ENCODE peak calls at places on chromosomes 4 and X, in nine cellular contexts. U is IMR-90, I is sigmoid colon, W is heart left ventricle, F is Peyer's patch, V is prostate gland, Y is vagina, Z is suprapubic skin, J is uterus. L is an unnamed sample. For H3K36me3, the result is how much of the 10 kb centered on the place peaks cover.

GRCh38 chrX:153953342-153953830 is 8.9 kb upstream of the RENBP start:
- DNase-seq in I (peak), Z (no peak), J (peak), F (peak), W (peak), Y (no peak), V (peak), U (peak), L (peak)

GRCh38 chr4:82403725-82404124 is 26.5 kb downstream of the HNRNPDL start:
- DNase-seq in J (no peak), F (no peak), V (no peak), I (no peak), Y (no peak), U (no peak), Z (no peak), W (no peak), L (no peak)

GRCh38 chr4:40648742-40649281 is 19.1 kb upstream of the RBM47 start:
- DNase-seq in F (no peak), W (peak), J (no peak), U (no peak), Y (no peak), Z (no peak), I (peak), V (no peak), L (peak)

GRCh38 chr4:8906991-8907595 is 35.5 kb upstream of the HMX1 start:
- DNase-seq in Y (no peak), I (peak), Z (peak), V (no peak), U (no peak), W (peak), F (no peak), J (peak), L (no peak)

GRCh38 chrX:38804481-38805293 is 3.4 kb downstream of the MID1IP1 start:
- DNase-seq in U (no peak), Z (peak), J (peak), F (peak), Y (no peak), W (peak), I (peak), V (no peak), L (peak)

GRCh38 chr4:121070274-121070673 is 2.1 kb downstream of the NDNF start:
- DNase-seq in V (no peak), J (no peak), U (no peak), F (no peak), Z (no peak), Y (no peak), I (peak), W (no peak), L (no peak)

GRCh38 chr4:89196056-89196674 is 84.8 kb downstream of the TIGD2 start:
- DNase-seq in I (no peak), J (no peak), V (no peak), F (no peak), Z (no peak), W (no peak), Y (no peak), U (no peak), L (no peak)

GRCh38 chr4:138734746-138735145 is 280.8 kb upstream of the NOCT start:
- DNase-seq in I (no peak), Z (no peak), F (no peak), Y (no peak), W (no peak), V (no peak), J (no peak), U (peak), L (no peak)

GRCh38 chr4:156198511-156198910 is 244.8 kb upstream of the CTSO start:
- DNase-seq in I (no peak), F (no peak), U (no peak), Z (no peak), W (no peak), Y (no peak), V (no peak), J (no peak), L (no peak)

GRCh38 chr4:40908702-40909362 is 159.1 kb downstream of the NSUN7 start:
- DNase-seq in W (peak), Y (no peak), F (peak), J (peak), Z (peak), V (peak), U (peak), I (peak), L (peak)

GRCh38 chr4:47490550-47490949 is 5.5 kb downstream of the ATP10D start:
- DNase-seq in W (peak), J (no peak), F (no peak), I (no peak), V (no peak), U (no peak), Z (no peak), Y (no peak), L (no peak)

GRCh38 chrX:47467106-47467505 is 15.9 kb downstream of the ZNF41 start:
- DNase-seq in F (no peak), U (no peak), J (no peak), W (no peak), Z (no peak), I (no peak), Y (no peak), V (no peak), L (no peak)

GRCh38 chr4:22688236-22688635 is 4.5 kb upstream of the GBA3 start:
- DNase-seq in Z (no peak), U (no peak), J (no peak), I (no peak), W (no peak), V (no peak), Y (no peak), F (no peak), L (no peak)

GRCh38 chr4:120921456-120922389 is 803 bp downstream of the PRDM5 start:
- DNase-seq in J (peak), I (peak), Y (no peak), V (peak), W (peak), Z (peak), F (no peak), U (peak), L (peak)

GRCh38 chrX:154918060-154918483 is 31.9 kb downstream of the F8A1 start:
- DNase-seq in Y (no peak), V (peak), J (peak), I (peak), F (peak), W (peak), U (peak), Z (no peak), L (peak)

GRCh38 chrX:72609313-72609712 is 36.7 kb upstream of the HDAC8 start:
- DNase-seq in Y (no peak), W (no peak), V (no peak), U (peak), J (no peak), Z (no peak), I (no peak), F (no peak), L (no peak)

GRCh38 chrX:14497184-14497666 is 32.1 kb upstream of the GLRA2 start:
- DNase-seq in F (peak), J (no peak), W (no peak), U (peak), Y (no peak), V (no peak), Z (no peak), I (no peak), L (no peak)

GRCh38 chr4:11323771-11324170 is 104.9 kb downstream of the HS3ST1 start:
- DNase-seq in U (no peak), I (no peak), F (no peak), J (no peak), W (no peak), Z (no peak), Y (no peak), V (no peak), L (no peak)

GRCh38 chr4:11328401-11328800 is 100.3 kb downstream of the HS3ST1 start:
- DNase-seq in J (no peak), Z (no peak), U (no peak), Y (no peak), F (no peak), V (no peak), W (no peak), I (no peak), L (no peak)
- TF ChIP-seq POLR2A in J (no peak), Z (no peak), U (no peak), Y (no peak), F (no peak), V (no peak), W (no peak), I (no peak), L (no peak)

DNA sequence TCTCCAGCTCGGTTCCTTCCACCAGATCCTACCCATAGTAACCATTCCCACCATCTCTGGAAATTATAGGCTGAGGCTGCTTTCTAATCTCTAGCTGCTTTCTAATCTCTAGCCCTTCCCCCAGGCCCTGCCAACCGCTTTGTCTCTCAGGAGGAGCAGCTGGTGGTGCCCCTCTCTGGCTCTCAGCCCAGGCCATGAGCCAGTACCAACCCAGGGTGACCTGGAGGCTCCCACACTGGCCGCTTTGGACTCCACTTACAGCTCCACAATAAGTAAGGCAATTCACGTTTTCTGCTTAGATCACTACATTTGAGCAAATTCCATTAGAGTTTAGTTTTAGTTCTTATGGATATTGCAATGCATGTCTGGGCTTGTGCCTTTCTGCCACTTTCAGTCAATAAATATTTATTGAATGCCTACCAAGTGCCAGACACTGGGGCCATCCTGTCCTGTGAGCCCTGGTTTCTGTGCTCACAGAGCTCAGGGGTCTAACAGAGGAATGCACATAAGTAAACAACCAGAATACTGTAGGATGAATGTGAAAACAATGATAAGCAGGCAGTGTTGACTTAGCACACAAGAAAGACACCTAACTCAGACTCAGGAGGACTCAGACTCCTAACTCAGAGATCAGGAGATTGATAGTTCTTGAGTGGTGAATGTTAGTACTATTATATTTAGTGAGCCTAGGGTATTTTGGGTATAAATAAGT is 38.9 kb downstream of the SMC1A start:
- DNase-seq in F (no peak), U (no peak), I (no peak), Z (no peak), J (no peak), W (peak), Y (no peak), V (no peak), L (no peak)
- H3K36me3 ChIP-seq in F (under half), U (under half), I (half or more), Z (under half), J (under half), W (half or more), Y (half or more), V (under half), L (half or more)

GRCh38 chr4:109708435-109708834 is 5.2 kb upstream of the CASP6 start:
- DNase-seq in Z (no peak), Y (no peak), I (no peak), V (no peak), F (no peak), U (no peak), W (no peak), J (no peak), L (no peak)

GRCh38 chr4:109701566-109702399 is 1.5 kb downstream of the CASP6 start:
- DNase-seq in I (no peak), Y (no peak), W (no peak), J (no peak), Z (no peak), F (no peak), U (no peak), V (no peak), L (no peak)

GRCh38 chr4:109703664-109704351 is 563 bp upstream of the CASP6 start:
- DNase-seq in J (no peak), W (no peak), V (no peak), U (no peak), I (no peak), F (no peak), Y (no peak), Z (no peak), L (no peak)

GRCh38 chr4:109699553-109700225 is 3.6 kb downstream of the CASP6 start:
- DNase-seq in J (no peak), U (no peak), I (no peak), V (no peak), Z (no peak), Y (no peak), W (no peak), F (no peak), L (no peak)

DNA sequence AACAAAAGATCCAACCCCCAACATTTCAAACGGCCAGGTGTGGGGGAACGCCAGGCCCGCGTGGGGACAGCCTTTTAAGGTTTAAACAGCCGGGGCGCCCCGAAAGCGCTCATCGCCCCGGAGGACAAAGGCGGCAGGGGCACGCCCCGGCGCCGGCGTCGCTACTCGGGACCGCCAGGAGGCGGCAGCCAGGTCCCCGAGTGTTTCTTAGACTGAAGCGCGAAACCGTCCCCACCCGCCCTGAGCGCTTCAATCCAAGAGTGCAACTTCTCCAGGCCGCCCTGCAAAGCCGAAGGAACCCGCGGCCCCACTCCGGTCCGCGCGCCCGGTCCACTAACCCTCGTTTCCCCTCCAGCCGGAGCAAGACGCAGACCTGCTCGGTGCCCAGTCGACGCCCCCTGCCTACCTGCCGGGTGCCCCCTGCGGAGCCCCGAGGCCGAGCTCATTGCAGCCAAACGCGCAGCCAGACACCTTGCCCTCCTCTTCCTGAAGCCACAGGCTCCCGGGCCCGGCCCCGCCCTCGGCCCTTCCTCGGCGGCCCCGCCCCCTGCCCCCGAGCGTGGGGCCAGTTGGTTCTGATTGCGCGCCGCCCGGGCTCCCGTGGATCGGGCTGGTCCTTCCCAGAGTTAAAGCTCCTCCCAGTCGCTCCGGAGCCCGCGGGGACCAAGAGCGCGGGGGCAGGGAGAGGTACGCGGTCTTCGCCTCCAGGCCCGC is at the start of gene CASP6:
- DNase-seq in F (peak), Z (peak), I (peak), V (peak), W (peak), J (peak), U (peak), Y (no peak), L (peak)
- TF ChIP-seq POLR2A in F (peak), Z (no peak), I (peak), V (peak), W (peak), J (peak), U (no peak), Y (no peak), L (peak)

DNA sequence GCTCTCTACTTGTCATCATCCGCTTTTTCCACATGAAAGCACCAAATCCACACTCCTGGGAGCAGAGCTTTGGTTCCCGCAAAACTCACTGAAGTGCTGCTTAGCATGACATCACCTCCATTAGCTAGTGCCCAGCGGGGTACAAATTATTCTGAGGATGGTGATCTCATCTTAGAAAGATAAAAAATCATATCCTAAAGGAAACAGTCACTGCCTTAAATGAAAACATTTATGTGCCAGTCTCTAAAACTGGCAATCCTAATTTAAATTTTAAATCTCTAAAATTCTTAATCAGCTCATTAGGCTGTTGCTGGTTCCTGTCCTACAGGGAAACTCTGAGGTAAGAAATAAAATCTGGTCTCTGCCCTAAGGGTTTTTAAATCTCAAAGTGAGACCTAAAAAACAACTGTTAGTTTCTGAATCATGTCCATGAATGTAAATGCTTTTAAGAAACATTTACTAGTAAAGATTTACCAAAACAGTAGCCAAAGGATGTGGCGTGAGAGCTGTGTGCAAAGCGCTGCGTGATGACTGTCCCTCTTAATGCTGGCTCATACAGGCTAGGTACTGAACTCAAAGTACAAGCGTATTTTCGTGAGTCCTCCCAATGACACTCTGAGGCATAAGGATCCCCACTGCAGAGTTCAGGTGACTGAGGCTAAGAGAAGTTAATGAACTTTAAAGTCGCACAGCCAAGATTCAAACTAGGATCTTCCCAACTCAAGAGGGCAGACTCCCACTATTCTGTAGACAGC is 4.5 kb downstream of the CASP3 start:
- DNase-seq in F (no peak), Z (no peak), I (no peak), Y (no peak), J (no peak), V (no peak), U (peak), W (no peak), L (no peak)
- H3K36me3 ChIP-seq in F (under half), Z (under half), I (under half), Y (under half), J (under half), V (under half), U (under half), W (under half), L (under half)

L was measured in gastrocnemius medialis.